ENCODE peak calls at places on chromosome 5, in five cellular contexts. M is cardiac fibroblast, B is uterus, I is HFF-Myc, N is psoas muscle. W is an unnamed sample.

GRCh38 chr5:136051486-136052220 is 22.9 kb downstream of the TGFBI start:
- DNase-seq in N (no peak), M (no peak), I (no peak), B (no peak), W (no peak)

GRCh38 chr5:8864053-8864452 is 681.8 kb downstream of the SEMA5A start:
- DNase-seq in I (no peak), N (no peak), B (no peak), M (peak), W (peak)

GRCh38 chr5:88807327-88807726 is 75.7 kb downstream of the MEF2C start:
- DNase-seq in N (no peak), B (no peak), I (no peak), M (no peak), W (no peak)

GRCh38 chr5:68187268-68188055 is 28.1 kb upstream of the PIK3R1 start:
- DNase-seq in M (peak), B (peak), N (peak), I (no peak), W (peak)

GRCh38 chr5:119897537-119898370 is 268.4 kb downstream of the FAM170A start:
- DNase-seq in I (no peak), B (no peak), M (peak), N (no peak), W (no peak)

GRCh38 chr5:147616401-147616800 is 106.5 kb upstream of the DPYSL3 start:
- DNase-seq in N (no peak), B (no peak), I (no peak), M (no peak), W (peak)

GRCh38 chr5:72018158-72018803 is 89.0 kb upstream of the MAP1B start:
- DNase-seq in I (peak), B (no peak), N (peak), M (peak), W (peak)

GRCh38 chr5:44002381-44002901 is 386.8 kb downstream of the FGF10 start:
- DNase-seq in M (peak), N (no peak), B (no peak), I (no peak), W (no peak)

GRCh38 chr5:91703128-91703527 is 320.0 kb upstream of the ARRDC3 start:
- DNase-seq in N (no peak), B (no peak), I (no peak), M (no peak), W (no peak)

GRCh38 chr5:171984748-171985419 is 21.6 kb downstream of the FBXW11 start:
- DNase-seq in M (peak), N (no peak), B (no peak), I (peak), W (peak)

GRCh38 chr5:62931551-62931950 is 352.9 kb downstream of the LRRC70 start:
- DNase-seq in M (no peak), B (no peak), I (no peak), N (no peak), W (no peak)

GRCh38 chr5:36393656-36394438 is 92.1 kb upstream of the RANBP3L start:
- DNase-seq in B (no peak), N (no peak), I (no peak), M (no peak), W (no peak)

GRCh38 chr5:111447822-111448221 is 64.5 kb downstream of the STARD4 start:
- DNase-seq in I (no peak), B (no peak), N (no peak), M (no peak), W (no peak)

GRCh38 chr5:61881821-61882220 is 424.2 kb upstream of the KIF2A start:
- DNase-seq in N (no peak), I (no peak), B (no peak), M (no peak), W (peak)

GRCh38 chr5:56564451-56565223 is 250.7 kb upstream of the MAP3K1 start:
- DNase-seq in M (peak), I (no peak), N (no peak), B (no peak), W (peak)

GRCh38 chr5:122310886-122311285 is 1.2 kb upstream of the SNCAIP start:
- DNase-seq in N (peak), B (peak), M (no peak), I (no peak), W (no peak)

GRCh38 chr5:1749346-1750124 is 50.1 kb downstream of the MRPL36 start:
- DNase-seq in N (no peak), M (no peak), I (no peak), B (peak), W (no peak)

GRCh38 chr5:173435543-173435942 is 107.3 kb upstream of the STC2 start:
- DNase-seq in N (no peak), B (no peak), M (peak), I (no peak), W (peak)

GRCh38 chr5:78730300-78731094 is 81.9 kb upstream of the LHFPL2 start:
- DNase-seq in I (no peak), N (no peak), M (no peak), B (no peak), W (no peak)

GRCh38 chr5:60677831-60678664 is 21.9 kb downstream of the DEPDC1B start:
- DNase-seq in I (peak), N (no peak), M (peak), B (no peak), W (peak)

GRCh38 chr5:111530298-111530740 is 18.0 kb upstream of the STARD4 start:
- DNase-seq in N (peak), B (no peak), M (peak), I (no peak), W (peak)

GRCh38 chr5:885529-885928 is 7.1 kb downstream of the BRD9 start:
- DNase-seq in N (no peak), M (no peak), I (no peak), B (no peak), W (no peak)

GRCh38 chr5:76007904-76008303 is 75.3 kb upstream of the SV2C start:
- DNase-seq in M (no peak), N (no peak), B (no peak), I (no peak), W (no peak)

GRCh38 chr5:147522435-147522834 is 12.6 kb upstream of the DPYSL3 start:
- DNase-seq in M (peak), N (no peak), B (no peak), I (no peak), W (no peak)

GRCh38 chr5:127812570-127812969 is 109.4 kb downstream of the CCDC192 start:
- DNase-seq in N (no peak), B (no peak), M (peak), I (no peak), W (peak)

GRCh38 chr5:2688586-2688985 is 62.9 kb downstream of the IRX2 start:
- DNase-seq in I (no peak), M (no peak), N (no peak), B (no peak), W (no peak)

GRCh38 chr5:96455789-96456188 is 22.7 kb upstream of the PCSK1 start:
- DNase-seq in B (no peak), I (no peak), M (no peak), N (no peak), W (no peak)

GRCh38 chr5:44885903-44886302 is 77.2 kb downstream of the MRPS30 start:
- DNase-seq in N (no peak), B (no peak), M (no peak), I (no peak), W (no peak)

GRCh38 chr5:170907758-170908157 is 45.9 kb downstream of the RANBP17 start:
- DNase-seq in M (peak), B (no peak), I (peak), N (no peak), W (peak)

GRCh38 chr5:62011072-62011664 is 294.8 kb upstream of the KIF2A start:
- DNase-seq in B (no peak), I (no peak), M (no peak), N (no peak), W (no peak)

GRCh38 chr5:26847041-26847736 is 191.2 kb downstream of the CDH9 start:
- DNase-seq in N (no peak), B (no peak), M (no peak), I (no peak), W (peak)

GRCh38 chr5:122101636-122102285 is 23.7 kb upstream of the LOX start:
- DNase-seq in I (no peak), M (peak), N (no peak), B (no peak), W (peak)

GRCh38 chr5:173327084-173327947 is 898 bp downstream of the STC2 start:
- DNase-seq in N (no peak), M (peak), B (no peak), I (no peak), W (peak)

GRCh38 chr5:137216976-137217598 is 282.0 kb downstream of the SPOCK1 start:
- DNase-seq in M (no peak), B (no peak), I (no peak), N (no peak), W (no peak)
- TF ChIP-seq CTCF in M (no peak), B (no peak), I (no peak), N (no peak), W (no peak)

GRCh38 chr5:38404667-38405276 is 146.4 kb downstream of the EGFLAM start:
- DNase-seq in B (no peak), I (no peak), M (no peak), N (no peak), W (no peak)
- H3K4me3 ChIP-seq in B (no peak), I (no peak), M (no peak), N (no peak), W (no peak)

GRCh38 chr5:144183254-144183889 is 12.7 kb downstream of the KCTD16 start:
- DNase-seq in I (no peak), B (no peak), M (peak), N (no peak), W (peak)
- TF ChIP-seq CTCF in I (peak), B (peak), M (peak), N (peak), W (peak)

DNA sequence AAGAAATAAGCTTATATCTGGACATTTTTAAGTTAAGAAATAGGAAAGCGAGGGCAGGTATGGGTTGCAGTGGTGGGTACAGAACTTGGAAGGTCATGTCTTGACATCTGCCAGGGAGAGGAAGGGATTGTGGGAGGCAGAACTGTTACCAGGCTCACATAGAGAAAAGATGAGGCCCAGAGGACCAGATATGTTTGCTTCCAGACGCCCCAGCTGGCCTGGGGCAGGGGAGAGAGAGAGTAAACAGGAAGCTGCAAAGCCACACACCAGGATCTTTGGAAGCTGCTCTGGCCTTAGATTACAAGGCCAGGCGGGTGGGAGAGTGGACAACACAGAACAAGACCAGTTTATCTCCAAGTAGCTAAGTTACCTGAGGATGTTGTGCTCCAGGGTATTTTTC is 71.2 kb downstream of the MARCHF11 start:
- DNase-seq in N (no peak), M (no peak), B (no peak), I (no peak), W (no peak)
- H3K4me3 ChIP-seq in N (no peak), M (no peak), B (no peak), I (no peak), W (no peak)

DNA sequence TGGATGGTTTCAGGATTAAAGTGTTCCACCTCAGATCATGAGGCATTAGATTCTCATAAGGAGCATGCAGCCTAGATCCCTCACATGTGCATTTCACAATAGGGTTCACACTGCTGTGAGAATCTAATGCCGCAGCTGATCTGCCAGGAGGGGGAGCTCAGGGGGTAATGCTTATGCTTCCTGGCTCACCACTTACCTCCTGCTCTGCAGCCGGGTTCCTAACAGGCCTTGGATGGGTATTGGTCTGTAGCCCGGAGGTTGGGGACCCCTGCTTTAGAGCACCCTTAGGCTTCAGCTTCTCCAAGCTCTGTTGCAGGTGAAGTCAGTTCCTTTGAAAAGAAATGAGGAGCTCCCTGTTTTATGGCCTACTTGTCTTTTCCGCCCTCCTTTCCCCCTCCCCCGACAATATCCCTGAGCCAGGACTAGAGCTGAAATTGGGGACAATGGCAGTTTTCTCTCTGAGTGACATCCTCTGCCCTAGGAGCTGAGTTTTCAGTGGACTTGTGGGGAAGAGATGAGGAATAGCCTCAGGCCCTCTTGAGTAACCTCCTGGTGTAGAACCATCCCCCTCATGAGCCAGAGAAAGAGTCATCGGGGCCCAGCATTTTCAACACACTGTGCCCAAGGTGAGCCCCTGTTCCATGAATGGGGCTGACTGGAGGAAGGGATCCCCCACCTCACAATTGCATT is 16.2 kb upstream of the MAT2B start:
- DNase-seq in B (no peak), N (no peak), M (peak), I (no peak), W (peak)
- TF ChIP-seq CTCF in B (no peak), N (no peak), M (peak), I (peak), W (peak)